ENCODE peak calls at places on chromosome 13, in seven cellular contexts. G is omental fat pad; L is CD4-positive, alpha-beta T cell; S is WERI-Rb-1; F is B cell; A is heart left ventricle; N is Calu3. I is an unnamed sample.

GRCh38 chr13:51821666-51822065 is 17.7 kb upstream of the DHRS12 start:
- DNase-seq in G (no peak), L (no peak), S (no peak), F (peak), A (no peak), N (no peak), I (no peak)

GRCh38 chr13:110575322-110576069 is 14.0 kb upstream of the RAB20 start:
- DNase-seq in G (no peak), L (no peak), S (peak), F (peak), A (peak), N (no peak), I (no peak)

GRCh38 chr13:75368167-75368566 is 113.8 kb downstream of the TBC1D4 start:
- DNase-seq in G (no peak), L (no peak), S (no peak), F (no peak), A (peak), N (no peak), I (no peak)

GRCh38 chr13:102642475-102642874 is 45.7 kb downstream of the TPP2 start:
- DNase-seq in G (no peak), L (no peak), S (peak), F (no peak), A (peak), N (no peak), I (no peak)

GRCh38 chr13:44768775-44769578 is 192.8 kb upstream of the TSC22D1 start:
- DNase-seq in G (no peak), L (no peak), S (no peak), F (no peak), A (no peak), N (peak), I (no peak)

GRCh38 chr13:66803759-66804456 is 426.2 kb downstream of the PCDH9 start:
- DNase-seq in G (no peak), L (no peak), S (no peak), F (no peak), A (no peak), N (no peak), I (no peak)

GRCh38 chr13:57862879-57863278 is 231.3 kb downstream of the PCDH17 start:
- DNase-seq in G (no peak), L (no peak), S (no peak), F (no peak), A (no peak), N (no peak), I (no peak)

GRCh38 chr13:112061367-112062046 is 5.4 kb upstream of the SOX1 start:
- DNase-seq in G (no peak), L (no peak), S (no peak), F (peak), A (no peak), N (no peak), I (no peak)

GRCh38 chr13:102484329-102484728 is 82.5 kb upstream of the FGF14 start:
- DNase-seq in G (no peak), L (no peak), S (no peak), F (no peak), A (no peak), N (no peak), I (no peak)

GRCh38 chr13:48828962-48829405 is 146.7 kb upstream of the FNDC3A start:
- DNase-seq in G (no peak), L (no peak), S (no peak), F (no peak), A (no peak), N (peak), I (no peak)

GRCh38 chr13:54890976-54891375 is 1862.4 kb downstream of the OLFM4 start:
- DNase-seq in G (no peak), L (no peak), S (no peak), F (no peak), A (no peak), N (no peak), I (no peak)

GRCh38 chr13:49046534-49046933 is 70.8 kb downstream of the FNDC3A start:
- DNase-seq in G (no peak), L (no peak), S (no peak), F (no peak), A (no peak), N (no peak), I (no peak)

GRCh38 chr13:31116224-31116623 is 45.5 kb downstream of the HSPH1 start:
- DNase-seq in G (no peak), L (no peak), S (no peak), F (no peak), A (no peak), N (no peak), I (no peak)

DNA sequence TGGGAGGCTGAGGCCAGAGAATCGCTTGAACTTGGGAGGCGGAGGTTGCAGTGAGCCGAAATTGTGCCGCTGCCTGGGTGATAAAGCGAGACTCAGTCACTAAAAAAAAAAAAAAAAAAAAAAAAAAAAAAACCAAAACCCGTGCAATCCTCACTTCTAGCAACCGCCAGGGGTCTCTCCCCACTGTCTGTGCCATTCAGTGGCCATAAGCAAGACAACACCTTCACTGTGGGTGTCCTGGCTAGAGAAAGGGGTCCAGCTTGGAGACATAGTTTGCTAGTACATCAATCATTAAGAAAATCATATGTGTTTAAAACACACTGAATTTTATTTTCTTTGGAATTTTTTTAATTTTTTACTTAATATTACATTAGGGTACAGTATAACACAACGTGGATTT is 68.2 kb downstream of the RASL11A start:
- DNase-seq in G (no peak), L (no peak), S (no peak), F (no peak), A (no peak), N (no peak), I (no peak)
- TF ChIP-seq CTCF in G (no peak), L (no peak), S (no peak), F (no peak), A (no peak), N (no peak), I (no peak)

GRCh38 chr13:113747291-113747833 is 11.7 kb upstream of the TMEM255B start:
- DNase-seq in G (no peak), L (no peak), S (no peak), F (no peak), A (no peak), N (no peak), I (no peak)

GRCh38 chr13:113746143-113746525 is 12.9 kb upstream of the TMEM255B start:
- DNase-seq in G (no peak), L (no peak), S (peak), F (no peak), A (no peak), N (no peak), I (no peak)

GRCh38 chr13:113745059-113745458 is 14.0 kb upstream of the TMEM255B start:
- DNase-seq in G (no peak), L (no peak), S (no peak), F (no peak), A (no peak), N (no peak), I (no peak)

GRCh38 chr13:113748101-113748861 is 10.7 kb upstream of the TMEM255B start:
- DNase-seq in G (no peak), L (no peak), S (peak), F (no peak), A (no peak), N (no peak), I (no peak)

DNA sequence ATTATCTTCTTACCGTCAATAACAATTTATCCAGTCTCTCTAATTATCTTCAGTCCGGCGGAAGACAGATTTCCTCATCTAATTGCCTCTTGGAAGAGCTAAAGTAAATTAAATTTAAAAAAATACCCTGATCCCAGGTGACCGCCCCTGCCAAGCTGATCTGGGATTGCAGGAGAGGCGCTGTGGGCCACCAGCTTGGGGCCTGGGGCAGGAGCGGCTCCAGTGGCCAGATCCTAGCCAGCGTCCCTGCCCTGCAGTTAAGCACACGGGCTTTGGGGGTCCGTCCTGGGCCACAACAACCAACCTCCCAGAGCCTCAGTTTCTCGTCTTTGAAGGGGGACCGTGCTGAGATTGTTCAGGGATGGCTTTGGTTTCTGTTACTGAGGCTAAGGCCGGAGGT is 12.4 kb upstream of the TMEM255B start:
- DNase-seq in G (no peak), L (no peak), S (peak), F (no peak), A (no peak), N (no peak), I (no peak)
- TF ChIP-seq CTCF in G (no peak), L (no peak), S (peak), F (no peak), A (no peak), N (no peak), I (no peak)

GRCh38 chr13:107375701-107376350 is 807.9 kb upstream of the ARGLU1 start:
- DNase-seq in G (no peak), L (no peak), S (no peak), F (no peak), A (no peak), N (no peak), I (no peak)

GRCh38 chr13:107370036-107370785 is 802.3 kb upstream of the ARGLU1 start:
- DNase-seq in G (no peak), L (no peak), S (no peak), F (no peak), A (no peak), N (no peak), I (no peak)

GRCh38 chr13:107376393-107377085 is 808.6 kb upstream of the ARGLU1 start:
- DNase-seq in G (no peak), L (no peak), S (no peak), F (no peak), A (no peak), N (no peak), I (no peak)

GRCh38 chr13:107374038-107374437 is 806.1 kb upstream of the ARGLU1 start:
- DNase-seq in G (no peak), L (no peak), S (no peak), F (no peak), A (no peak), N (no peak), I (no peak)

DNA sequence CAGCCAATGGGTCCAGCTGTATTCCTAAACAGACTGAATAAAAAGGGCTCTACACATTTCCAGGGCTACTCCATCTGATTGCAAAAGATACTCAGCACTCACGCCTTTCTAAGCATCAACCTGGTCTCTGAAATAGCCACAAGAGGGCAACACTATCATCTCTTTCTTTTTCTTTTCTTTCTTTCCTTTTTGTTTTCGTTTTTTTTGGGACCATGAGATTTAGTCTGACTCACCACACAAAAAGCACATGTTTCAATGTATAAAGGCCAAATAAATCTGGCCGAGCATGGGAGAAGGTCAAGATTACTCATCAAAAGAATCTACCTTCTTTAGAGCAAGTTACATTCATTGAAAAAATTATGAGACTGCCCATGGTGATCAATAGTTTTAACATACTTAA is 805.6 kb upstream of the ARGLU1 start:
- DNase-seq in G (no peak), L (no peak), S (no peak), F (no peak), A (no peak), N (no peak), I (no peak)
- TF ChIP-seq CTCF in G (no peak), L (no peak), S (peak), F (no peak), A (peak), N (no peak), I (peak)

GRCh38 chr13:94620286-94620896 is 18.7 kb downstream of the GPR180 start:
- DNase-seq in G (no peak), L (no peak), S (peak), F (no peak), A (no peak), N (no peak), I (no peak)

GRCh38 chr13:94613051-94613450 is 11.4 kb downstream of the GPR180 start:
- DNase-seq in G (no peak), L (no peak), S (peak), F (no peak), A (no peak), N (no peak), I (no peak)

GRCh38 chr13:94612050-94612449 is 10.4 kb downstream of the GPR180 start:
- DNase-seq in G (no peak), L (no peak), S (no peak), F (no peak), A (no peak), N (no peak), I (no peak)

DNA sequence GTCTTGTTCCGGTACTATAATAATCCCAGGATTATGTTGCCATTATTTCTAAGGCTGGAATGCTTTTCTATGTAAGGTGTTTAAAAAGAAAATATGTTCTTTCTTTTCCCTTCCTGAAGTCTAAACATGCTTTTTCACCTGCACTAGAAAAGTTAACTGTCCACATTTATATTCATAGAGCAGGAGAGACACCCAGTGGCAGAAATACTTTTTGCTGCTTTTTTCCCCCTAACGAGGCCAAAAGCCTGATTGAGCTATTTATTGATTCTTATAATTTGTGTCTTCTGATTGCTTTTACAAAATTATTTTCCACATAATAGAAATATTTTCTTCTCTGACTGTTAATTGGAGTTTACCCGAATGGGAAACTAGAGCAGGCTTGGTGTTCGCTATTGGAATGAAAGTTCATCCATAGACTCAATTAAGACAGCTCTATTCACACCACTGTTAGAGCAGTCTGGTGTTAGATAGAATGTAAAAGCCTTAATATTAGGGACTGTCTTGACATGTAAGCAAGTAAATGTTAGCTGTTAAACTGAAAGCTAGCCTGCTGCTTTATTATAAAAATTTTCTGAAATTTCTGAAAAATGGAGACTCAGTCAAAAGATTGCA is 15.8 kb downstream of the GPR180 start:
- DNase-seq in G (no peak), L (peak), S (no peak), F (no peak), A (no peak), N (peak), I (no peak)
- TF ChIP-seq CTCF in G (no peak), L (peak), S (peak), F (peak), A (peak), N (no peak), I (peak)

GRCh38 chr13:28406728-28407266 is 88.1 kb downstream of the FLT1 start:
- DNase-seq in G (no peak), L (no peak), S (no peak), F (no peak), A (no peak), N (no peak), I (no peak)

GRCh38 chr13:28402057-28402381 is 92.9 kb downstream of the FLT1 start:
- DNase-seq in G (no peak), L (no peak), S (no peak), F (no peak), A (no peak), N (no peak), I (no peak)

GRCh38 chr13:28396053-28396452 is 98.9 kb downstream of the FLT1 start:
- DNase-seq in G (no peak), L (no peak), S (no peak), F (no peak), A (no peak), N (no peak), I (no peak)

GRCh38 chr13:28401303-28402056 is 93.4 kb downstream of the FLT1 start:
- DNase-seq in G (no peak), L (no peak), S (no peak), F (no peak), A (no peak), N (no peak), I (no peak)
- TF ChIP-seq CTCF in G (no peak), L (no peak), S (no peak), F (no peak), A (no peak), N (no peak), I (no peak)

GRCh38 chr13:93775027-93775426 is 548.4 kb downstream of the GPC6 start:
- DNase-seq in G (no peak), L (no peak), S (no peak), F (no peak), A (no peak), N (no peak), I (no peak)

GRCh38 chr13:93777504-93777903 is 550.9 kb downstream of the GPC6 start:
- DNase-seq in G (no peak), L (no peak), S (no peak), F (no peak), A (no peak), N (no peak), I (no peak)

GRCh38 chr13:93778548-93778947 is 551.9 kb downstream of the GPC6 start:
- DNase-seq in G (no peak), L (no peak), S (no peak), F (no peak), A (no peak), N (no peak), I (no peak)

GRCh38 chr13:93776936-93777335 is 550.3 kb downstream of the GPC6 start:
- DNase-seq in G (no peak), L (no peak), S (no peak), F (no peak), A (no peak), N (no peak), I (no peak)

GRCh38 chr13:93775507-93776108 is 549.0 kb downstream of the GPC6 start:
- DNase-seq in G (no peak), L (no peak), S (no peak), F (no peak), A (no peak), N (no peak), I (no peak)
- TF ChIP-seq CTCF in G (no peak), L (no peak), S (no peak), F (no peak), A (no peak), N (no peak), I (no peak)

DNA sequence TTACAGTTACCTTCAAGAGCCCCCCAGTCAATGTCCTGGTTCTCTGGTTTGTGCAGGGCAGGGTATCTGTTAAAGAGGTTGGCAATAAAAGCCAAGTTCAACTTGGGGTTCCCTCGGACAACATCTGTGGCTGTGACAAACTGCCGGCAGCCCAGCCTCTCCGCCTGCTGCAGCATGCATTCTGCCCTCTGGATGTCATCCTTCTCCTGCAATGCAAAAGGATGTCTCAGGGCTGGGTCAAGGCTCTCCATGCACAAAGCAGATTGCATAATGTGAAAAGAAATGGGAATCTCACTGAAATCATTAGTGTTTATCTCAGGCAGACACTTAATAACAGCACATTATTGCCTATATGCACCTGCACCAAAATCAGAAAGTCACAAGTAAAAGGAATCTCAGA is 35.1 kb downstream of the LCP1 start:
- DNase-seq in G (no peak), L (no peak), S (peak), F (no peak), A (no peak), N (no peak), I (no peak)
- TF ChIP-seq CTCF in G (no peak), L (peak), S (peak), F (no peak), A (no peak), N (no peak), I (peak)

DNA sequence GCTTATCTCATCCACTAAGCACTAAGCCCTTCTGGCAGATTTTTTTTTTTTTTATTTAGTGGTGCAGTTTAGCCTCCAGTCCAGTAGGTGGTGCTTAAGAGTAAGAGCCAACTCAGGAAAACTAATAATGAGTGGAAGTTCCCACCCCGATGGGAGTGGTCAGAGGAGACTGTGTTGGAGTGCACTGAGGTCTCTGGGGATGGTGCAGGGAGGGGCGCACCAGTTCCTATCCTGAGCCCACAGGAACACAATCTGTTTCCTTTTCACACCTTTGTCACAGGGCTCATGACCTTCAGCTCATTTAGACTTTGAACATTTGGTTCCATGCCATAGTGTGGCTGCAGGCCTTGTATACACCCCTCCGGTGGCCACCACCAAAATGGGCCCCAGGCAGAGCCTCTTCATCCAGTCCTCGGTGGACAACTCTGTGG is 367.4 kb downstream of the SPRY2 start:
- DNase-seq in G (no peak), L (no peak), S (peak), F (no peak), A (peak), N (no peak), I (no peak)
- TF ChIP-seq CTCF in G (no peak), L (no peak), S (peak), F (peak), A (peak), N (no peak), I (peak)

DNA sequence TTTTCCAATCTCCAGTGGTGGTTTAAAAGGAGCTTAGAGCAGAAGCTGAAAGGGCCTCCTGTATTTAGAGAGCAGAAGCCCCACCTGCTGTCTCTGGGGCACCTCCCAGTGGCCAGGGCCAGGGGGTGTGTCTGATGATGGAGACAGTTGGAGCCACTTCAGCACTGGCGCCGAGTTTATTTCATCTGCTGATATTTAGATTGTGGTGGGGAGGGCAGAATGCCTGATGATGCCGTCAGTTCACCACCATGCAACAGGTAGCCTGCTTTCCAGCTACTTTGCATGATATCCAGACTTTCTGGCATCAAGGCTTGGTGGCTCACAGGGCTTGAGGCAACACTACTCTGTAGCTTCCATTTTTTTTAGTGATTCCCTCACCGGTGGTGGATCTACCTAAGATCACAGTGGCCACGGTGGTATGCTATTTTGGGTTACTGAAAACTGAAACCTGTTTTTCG is 371.9 kb downstream of the KCNRG start:
- DNase-seq in G (no peak), L (peak), S (peak), F (no peak), A (peak), N (peak), I (no peak)
- TF ChIP-seq CTCF in G (no peak), L (peak), S (peak), F (peak), A (peak), N (no peak), I (peak)

I was measured in type B pancreatic cell.